ENCODE peak calls at places on chromosomes 4 and X, in five cellular contexts. One of them, this sample, is unnamed.

GRCh38 chr4:76558391-76559235 is 123.6 kb downstream of the SHROOM3 start:
- DNase-seq in BJ: no peak
- DNase-seq in stimulated activated CD8-positive, alpha-beta memory T cell treated with anti-CD3 and anti-CD28 coated beads, Interleukin-4, amount 100 ng/mL, for 24 hours: no peak
- DNase-seq in upper lobe of right lung: no peak
- DNase-seq in left cardiac atrium: no peak
- DNase-seq in this sample: no peak

GRCh38 chrX:128759177-128759576 is 707.0 kb upstream of the ACTRT1 start:
- DNase-seq in left cardiac atrium: no peak
- DNase-seq in BJ: no peak
- DNase-seq in upper lobe of right lung: no peak
- DNase-seq in stimulated activated CD8-positive, alpha-beta memory T cell treated with anti-CD3 and anti-CD28 coated beads, Interleukin-4, amount 100 ng/mL, for 24 hours: no peak
- DNase-seq in this sample: no peak

GRCh38 chrX:13398073-13398823 is 78.4 kb upstream of the ATXN3L start:
- DNase-seq in left cardiac atrium: peak
- DNase-seq in stimulated activated CD8-positive, alpha-beta memory T cell treated with anti-CD3 and anti-CD28 coated beads, Interleukin-4, amount 100 ng/mL, for 24 hours: no peak
- DNase-seq in upper lobe of right lung: no peak
- DNase-seq in BJ: peak
- DNase-seq in this sample: no peak

GRCh38 chrX:133653363-133653762 is 238.1 kb upstream of the GPC4 start:
- DNase-seq in upper lobe of right lung: no peak
- DNase-seq in left cardiac atrium: no peak
- DNase-seq in BJ: no peak
- DNase-seq in stimulated activated CD8-positive, alpha-beta memory T cell treated with anti-CD3 and anti-CD28 coated beads, Interleukin-4, amount 100 ng/mL, for 24 hours: no peak
- DNase-seq in this sample: no peak

GRCh38 chr4:39045791-39046221 is 13.6 kb upstream of the TMEM156 start:
- DNase-seq in stimulated activated CD8-positive, alpha-beta memory T cell treated with anti-CD3 and anti-CD28 coated beads, Interleukin-4, amount 100 ng/mL, for 24 hours: no peak
- DNase-seq in upper lobe of right lung: no peak
- DNase-seq in left cardiac atrium: no peak
- DNase-seq in BJ: no peak
- DNase-seq in this sample: peak

GRCh38 chrX:118207831-118208453 is 91.3 kb upstream of the KLHL13 start:
- DNase-seq in BJ: no peak
- DNase-seq in upper lobe of right lung: no peak
- DNase-seq in stimulated activated CD8-positive, alpha-beta memory T cell treated with anti-CD3 and anti-CD28 coated beads, Interleukin-4, amount 100 ng/mL, for 24 hours: no peak
- DNase-seq in left cardiac atrium: no peak
- DNase-seq in this sample: no peak

GRCh38 chr4:126386512-126386911 is 1071.8 kb downstream of the FAT4 start:
- DNase-seq in BJ: no peak
- DNase-seq in upper lobe of right lung: no peak
- DNase-seq in left cardiac atrium: no peak
- DNase-seq in stimulated activated CD8-positive, alpha-beta memory T cell treated with anti-CD3 and anti-CD28 coated beads, Interleukin-4, amount 100 ng/mL, for 24 hours: no peak
- DNase-seq in this sample: no peak

GRCh38 chrX:22340022-22340616 is 67.4 kb downstream of the CBLL2 start:
- DNase-seq in left cardiac atrium: no peak
- DNase-seq in BJ: no peak
- DNase-seq in upper lobe of right lung: no peak
- DNase-seq in stimulated activated CD8-positive, alpha-beta memory T cell treated with anti-CD3 and anti-CD28 coated beads, Interleukin-4, amount 100 ng/mL, for 24 hours: no peak
- DNase-seq in this sample: no peak

GRCh38 chr4:138090918-138091659 is 151.1 kb downstream of the SLC7A11 start:
- DNase-seq in left cardiac atrium: no peak
- DNase-seq in upper lobe of right lung: no peak
- DNase-seq in BJ: no peak
- DNase-seq in stimulated activated CD8-positive, alpha-beta memory T cell treated with anti-CD3 and anti-CD28 coated beads, Interleukin-4, amount 100 ng/mL, for 24 hours: no peak
- DNase-seq in this sample: no peak

GRCh38 chrX:131262738-131263679 is 26.1 kb downstream of the IGSF1 start:
- DNase-seq in BJ: no peak
- DNase-seq in left cardiac atrium: no peak
- DNase-seq in upper lobe of right lung: no peak
- DNase-seq in stimulated activated CD8-positive, alpha-beta memory T cell treated with anti-CD3 and anti-CD28 coated beads, Interleukin-4, amount 100 ng/mL, for 24 hours: no peak
- DNase-seq in this sample: no peak

GRCh38 chrX:10165580-10166247 is 8.9 kb downstream of the CLCN4 start:
- DNase-seq in left cardiac atrium: no peak
- DNase-seq in upper lobe of right lung: no peak
- DNase-seq in BJ: no peak
- DNase-seq in stimulated activated CD8-positive, alpha-beta memory T cell treated with anti-CD3 and anti-CD28 coated beads, Interleukin-4, amount 100 ng/mL, for 24 hours: no peak
- DNase-seq in this sample: no peak

GRCh38 chr4:142845293-142846070 is 619 bp downstream of the INPP4B start:
- DNase-seq in left cardiac atrium: peak
- DNase-seq in stimulated activated CD8-positive, alpha-beta memory T cell treated with anti-CD3 and anti-CD28 coated beads, Interleukin-4, amount 100 ng/mL, for 24 hours: no peak
- DNase-seq in BJ: no peak
- DNase-seq in upper lobe of right lung: peak
- DNase-seq in this sample: no peak

GRCh38 chr4:185256444-185256843 is 47.0 kb downstream of the SNX25 start:
- DNase-seq in BJ: no peak
- DNase-seq in stimulated activated CD8-positive, alpha-beta memory T cell treated with anti-CD3 and anti-CD28 coated beads, Interleukin-4, amount 100 ng/mL, for 24 hours: no peak
- DNase-seq in upper lobe of right lung: no peak
- DNase-seq in left cardiac atrium: no peak
- DNase-seq in this sample: no peak

GRCh38 chr4:118749347-118749988 is 64.3 kb downstream of the METTL14 start:
- DNase-seq in upper lobe of right lung: no peak
- DNase-seq in stimulated activated CD8-positive, alpha-beta memory T cell treated with anti-CD3 and anti-CD28 coated beads, Interleukin-4, amount 100 ng/mL, for 24 hours: no peak
- DNase-seq in BJ: no peak
- DNase-seq in left cardiac atrium: no peak
- DNase-seq in this sample: no peak

GRCh38 chrX:108307408-108308085 is 130.7 kb downstream of the COL4A6 start:
- DNase-seq in stimulated activated CD8-positive, alpha-beta memory T cell treated with anti-CD3 and anti-CD28 coated beads, Interleukin-4, amount 100 ng/mL, for 24 hours: no peak
- DNase-seq in BJ: no peak
- DNase-seq in upper lobe of right lung: peak
- DNase-seq in left cardiac atrium: peak
- DNase-seq in this sample: no peak

GRCh38 chrX:103585421-103586313 is at the start of gene TCEAL4:
- DNase-seq in stimulated activated CD8-positive, alpha-beta memory T cell treated with anti-CD3 and anti-CD28 coated beads, Interleukin-4, amount 100 ng/mL, for 24 hours: peak
- DNase-seq in BJ: no peak
- DNase-seq in left cardiac atrium: peak
- DNase-seq in upper lobe of right lung: peak
- DNase-seq in this sample: no peak

GRCh38 chrX:104712515-104712914 is 146.5 kb downstream of the IL1RAPL2 start:
- DNase-seq in BJ: no peak
- DNase-seq in upper lobe of right lung: no peak
- DNase-seq in left cardiac atrium: no peak
- DNase-seq in stimulated activated CD8-positive, alpha-beta memory T cell treated with anti-CD3 and anti-CD28 coated beads, Interleukin-4, amount 100 ng/mL, for 24 hours: no peak
- DNase-seq in this sample: no peak

GRCh38 chrX:104195489-104196084 is 29.3 kb downstream of the FAM199X start:
- DNase-seq in BJ: no peak
- DNase-seq in stimulated activated CD8-positive, alpha-beta memory T cell treated with anti-CD3 and anti-CD28 coated beads, Interleukin-4, amount 100 ng/mL, for 24 hours: no peak
- DNase-seq in upper lobe of right lung: no peak
- DNase-seq in left cardiac atrium: no peak
- DNase-seq in this sample: no peak

GRCh38 chrX:3697701-3698279 is 15.7 kb downstream of the PRKX start:
- DNase-seq in upper lobe of right lung: no peak
- DNase-seq in BJ: no peak
- DNase-seq in stimulated activated CD8-positive, alpha-beta memory T cell treated with anti-CD3 and anti-CD28 coated beads, Interleukin-4, amount 100 ng/mL, for 24 hours: no peak
- DNase-seq in left cardiac atrium: peak
- DNase-seq in this sample: no peak

GRCh38 chr4:85557016-85557901 is 82.3 kb downstream of the ARHGAP24 start:
- DNase-seq in left cardiac atrium: no peak
- DNase-seq in BJ: no peak
- DNase-seq in stimulated activated CD8-positive, alpha-beta memory T cell treated with anti-CD3 and anti-CD28 coated beads, Interleukin-4, amount 100 ng/mL, for 24 hours: no peak
- DNase-seq in upper lobe of right lung: no peak
- DNase-seq in this sample: no peak

GRCh38 chr4:146222313-146222712 is 8.0 kb downstream of the REELD1 start:
- DNase-seq in left cardiac atrium: no peak
- DNase-seq in BJ: no peak
- DNase-seq in upper lobe of right lung: no peak
- DNase-seq in stimulated activated CD8-positive, alpha-beta memory T cell treated with anti-CD3 and anti-CD28 coated beads, Interleukin-4, amount 100 ng/mL, for 24 hours: no peak
- DNase-seq in this sample: no peak

GRCh38 chr4:4921077-4921476 is 61.6 kb downstream of the MSX1 start:
- DNase-seq in BJ: no peak
- DNase-seq in stimulated activated CD8-positive, alpha-beta memory T cell treated with anti-CD3 and anti-CD28 coated beads, Interleukin-4, amount 100 ng/mL, for 24 hours: no peak
- DNase-seq in upper lobe of right lung: no peak
- DNase-seq in left cardiac atrium: no peak
- DNase-seq in this sample: no peak

GRCh38 chr4:174528226-174528625 is 5.9 kb upstream of the HPGD start:
- DNase-seq in left cardiac atrium: no peak
- DNase-seq in stimulated activated CD8-positive, alpha-beta memory T cell treated with anti-CD3 and anti-CD28 coated beads, Interleukin-4, amount 100 ng/mL, for 24 hours: no peak
- DNase-seq in BJ: no peak
- DNase-seq in upper lobe of right lung: no peak
- DNase-seq in this sample: no peak

GRCh38 chr4:122583906-122584305 is 37.0 kb downstream of the IL21 start:
- DNase-seq in stimulated activated CD8-positive, alpha-beta memory T cell treated with anti-CD3 and anti-CD28 coated beads, Interleukin-4, amount 100 ng/mL, for 24 hours: no peak
- DNase-seq in left cardiac atrium: no peak
- DNase-seq in BJ: peak
- DNase-seq in upper lobe of right lung: no peak
- DNase-seq in this sample: no peak

GRCh38 chr4:8778301-8778700 is 93.3 kb downstream of the HMX1 start:
- DNase-seq in left cardiac atrium: no peak
- DNase-seq in upper lobe of right lung: no peak
- DNase-seq in BJ: no peak
- DNase-seq in stimulated activated CD8-positive, alpha-beta memory T cell treated with anti-CD3 and anti-CD28 coated beads, Interleukin-4, amount 100 ng/mL, for 24 hours: no peak
- DNase-seq in this sample: no peak

GRCh38 chr4:54954656-54955388 is 170.6 kb downstream of the KDR start:
- DNase-seq in stimulated activated CD8-positive, alpha-beta memory T cell treated with anti-CD3 and anti-CD28 coated beads, Interleukin-4, amount 100 ng/mL, for 24 hours: no peak
- DNase-seq in left cardiac atrium: peak
- DNase-seq in upper lobe of right lung: no peak
- DNase-seq in BJ: no peak
- DNase-seq in this sample: no peak

GRCh38 chr4:121484633-121485032 is 103.8 kb upstream of the QRFPR start:
- DNase-seq in left cardiac atrium: peak
- DNase-seq in upper lobe of right lung: peak
- DNase-seq in stimulated activated CD8-positive, alpha-beta memory T cell treated with anti-CD3 and anti-CD28 coated beads, Interleukin-4, amount 100 ng/mL, for 24 hours: no peak
- DNase-seq in BJ: no peak
- DNase-seq in this sample: no peak

GRCh38 chr4:27692098-27692679 is 831.5 kb downstream of the STIM2 start:
- DNase-seq in BJ: no peak
- DNase-seq in stimulated activated CD8-positive, alpha-beta memory T cell treated with anti-CD3 and anti-CD28 coated beads, Interleukin-4, amount 100 ng/mL, for 24 hours: no peak
- DNase-seq in upper lobe of right lung: no peak
- DNase-seq in left cardiac atrium: no peak
- DNase-seq in this sample: no peak